ENCODE peak calls at places on chromosomes 1 and 21, in four cellular contexts. H, F, P and Q are unnamed samples.

GRCh38 chr1:19361231-19362147 is 49.4 kb downstream of the SLC66A1 start:
- DNase-seq in H (no peak), F (no peak), P (no peak), Q (no peak)

GRCh38 chr1:33300673-33301072 is 20.2 kb downstream of the A3GALT2 start:
- DNase-seq in H (no peak), F (no peak), P (peak), Q (no peak)

GRCh38 chr1:18581420-18581880 is 49.2 kb upstream of the PAX7 start:
- DNase-seq in H (peak), F (no peak), P (no peak), Q (no peak)

GRCh38 chr1:214864896-214865688 is 217.4 kb upstream of the KCNK2 start:
- DNase-seq in H (no peak), F (no peak), P (no peak), Q (no peak)

GRCh38 chr1:46724991-46725735 is 6.2 kb upstream of the EFCAB14 start:
- DNase-seq in H (no peak), F (peak), P (peak), Q (no peak)

GRCh38 chr21:46160563-46161179 is 5.3 kb upstream of the FTCD start:
- DNase-seq in H (peak), F (no peak), P (no peak), Q (no peak)

GRCh38 chr1:16243936-16244649 is 7.1 kb upstream of the CPLANE2 start:
- DNase-seq in H (no peak), F (no peak), P (peak), Q (no peak)

GRCh38 chr21:42651515-42652401 is 1.7 kb upstream of the PDE9A start:
- DNase-seq in H (no peak), F (no peak), P (peak), Q (no peak)

GRCh38 chr1:8094481-8095241 is 68.6 kb upstream of the ERRFI1 start:
- DNase-seq in H (no peak), F (no peak), P (no peak), Q (no peak)

GRCh38 chr1:199608414-199608813 is 419.1 kb upstream of the NR5A2 start:
- DNase-seq in H (no peak), F (no peak), P (no peak), Q (no peak)

GRCh38 chr1:220962031-220962751 is 82.9 kb downstream of the HLX start:
- DNase-seq in H (no peak), F (peak), P (no peak), Q (no peak)

GRCh38 chr1:183873642-183874041 is 68.7 kb downstream of the RGL1 start:
- DNase-seq in H (no peak), F (peak), P (no peak), Q (no peak)

GRCh38 chr1:14365226-14365994 is 233.1 kb upstream of the KAZN start:
- DNase-seq in H (peak), F (no peak), P (no peak), Q (no peak)

GRCh38 chr1:200428482-200429205 is 18.8 kb upstream of the ZNF281 start:
- DNase-seq in H (no peak), F (no peak), P (no peak), Q (no peak)

GRCh38 chr1:104467590-104467989 is 717.9 kb downstream of the AMY1C start:
- DNase-seq in H (no peak), F (no peak), P (no peak), Q (no peak)

GRCh38 chr1:190663962-190664361 is 186.3 kb upstream of the BRINP3 start:
- DNase-seq in H (no peak), F (no peak), P (no peak), Q (no peak)

GRCh38 chr1:99173282-99173681 is 91.0 kb upstream of the PLPPR4 start:
- DNase-seq in H (no peak), F (no peak), P (no peak), Q (no peak)

GRCh38 chr1:12478612-12478985 is 139.4 kb downstream of the DHRS3 start:
- DNase-seq in H (no peak), F (no peak), P (no peak), Q (no peak)

GRCh38 chr1:223225061-223225460 is 82.0 kb upstream of the TLR5 start:
- DNase-seq in H (no peak), F (no peak), P (no peak), Q (no peak)

GRCh38 chr1:118878661-118879060 is 109.5 kb downstream of the TBX15 start:
- DNase-seq in H (no peak), F (no peak), P (no peak), Q (no peak)

GRCh38 chr1:169368406-169368769 is 393 bp downstream of the BLZF1 start:
- DNase-seq in H (no peak), F (no peak), P (no peak), Q (no peak)

GRCh38 chr21:15729346-15729673 is 472 bp upstream of the USP25 start:
- DNase-seq in H (no peak), F (no peak), P (no peak), Q (no peak)

GRCh38 chr1:25033030-25033827 is 103.2 kb upstream of the RUNX3 start:
- DNase-seq in H (no peak), F (no peak), P (no peak), Q (no peak)

GRCh38 chr1:36991551-36991950 is 42.8 kb downstream of the GRIK3 start:
- DNase-seq in H (no peak), F (no peak), P (no peak), Q (no peak)

GRCh38 chr1:30684881-30685795 is 38.2 kb downstream of the MATN1 start:
- DNase-seq in H (peak), F (no peak), P (peak), Q (no peak)

GRCh38 chr1:1305300-1306069 is 2.2 kb downstream of the ACAP3 start:
- DNase-seq in H (peak), F (peak), P (peak), Q (peak)

GRCh38 chr1:76053021-76053420 is 21.5 kb upstream of the ST6GALNAC3 start:
- DNase-seq in H (no peak), F (no peak), P (no peak), Q (no peak)

GRCh38 chr1:41514381-41514780 is 29.9 kb upstream of the EDN2 start:
- DNase-seq in H (no peak), F (no peak), P (no peak), Q (no peak)

GRCh38 chr1:20726932-20727745 is 5.4 kb downstream of the SH2D5 start:
- DNase-seq in H (no peak), F (no peak), P (no peak), Q (no peak)

GRCh38 chr1:244060117-244060516 is 9.0 kb downstream of the ZBTB18 start:
- DNase-seq in H (no peak), F (no peak), P (no peak), Q (no peak)

GRCh38 chr21:16420086-16420724 is 690.4 kb downstream of the USP25 start:
- DNase-seq in H (no peak), F (no peak), P (peak), Q (no peak)

GRCh38 chr1:12438349-12438924 is 179.6 kb downstream of the DHRS3 start:
- DNase-seq in H (no peak), F (no peak), P (no peak), Q (no peak)

GRCh38 chr1:112719706-112720105 is 4.6 kb upstream of the PPM1J start:
- DNase-seq in H (no peak), F (no peak), P (no peak), Q (no peak)

GRCh38 chr1:14117700-14118099 is 417.7 kb downstream of the PRDM2 start:
- DNase-seq in H (no peak), F (no peak), P (no peak), Q (no peak)

GRCh38 chr1:52658795-52659194 is 25.8 kb downstream of the SHISAL2A start:
- DNase-seq in H (no peak), F (peak), P (no peak), Q (no peak)

GRCh38 chr1:84434756-84435142 is 36.5 kb downstream of the DNASE2B start:
- DNase-seq in H (no peak), F (no peak), P (no peak), Q (no peak)

GRCh38 chr1:89962024-89962741 is 32.7 kb upstream of the ZNF326 start:
- DNase-seq in H (no peak), F (no peak), P (no peak), Q (no peak)
- H3K27ac ChIP-seq in H (no peak), F (no peak), P (peak), Q (no peak)

GRCh38 chr1:85494957-85495266 is 30.0 kb upstream of the DDAH1 start:
- DNase-seq in H (no peak), F (no peak), P (no peak), Q (no peak)
- TF ChIP-seq CTCF in H (peak), F (no peak), P (peak), Q (peak)

GRCh38 chr1:156104065-156104810 is 10.3 kb upstream of the LMNA start:
- DNase-seq in H (peak), F (no peak), P (peak), Q (no peak)
- H3K27ac ChIP-seq in H (peak), F (peak), P (peak), Q (peak)

GRCh38 chr1:234322979-234323378 is 50.3 kb upstream of the COA6 start:
- DNase-seq in H (no peak), F (peak), P (no peak), Q (no peak)
- TF ChIP-seq CTCF in H (no peak), F (peak), P (no peak), Q (no peak)

GRCh38 chr1:225565845-225566244 is 87.1 kb downstream of the ENAH start:
- DNase-seq in H (no peak), F (no peak), P (no peak), Q (no peak)
- H3K27ac ChIP-seq in H (no peak), F (no peak), P (peak), Q (no peak)

GRCh38 chr1:203444077-203444683 is 31.4 kb upstream of the PRELP start:
- DNase-seq in H (no peak), F (no peak), P (no peak), Q (no peak)
- TF ChIP-seq CTCF in H (no peak), F (no peak), P (no peak), Q (no peak)